ENCODE peak calls at places on chromosome 5, in five cellular contexts. One of them, this sample, is unnamed.
A peak's percentile ranks its signal among the peaks of the same experiment; 100 is the strongest.

GRCh38 chr5:1229822-1230221 is 4.6 kb downstream of the SLC6A18 start:
- DNase-seq in K562: no peak
- DNase-seq in A549: no peak
- DNase-seq in endothelial cell of umbilical vein: no peak
- DNase-seq in HepG2: no peak
- DNase-seq in this sample: no peak

GRCh38 chr5:171579162-171579561 is 159.7 kb downstream of the FGF18 start:
- DNase-seq in K562: no peak
- DNase-seq in A549: no peak
- DNase-seq in endothelial cell of umbilical vein: no peak
- DNase-seq in HepG2: no peak
- DNase-seq in this sample: no peak

GRCh38 chr5:143213231-143213850 is 190.1 kb downstream of the NR3C1 start:
- DNase-seq in K562: no peak
- DNase-seq in A549: no peak
- DNase-seq in endothelial cell of umbilical vein: no peak
- DNase-seq in HepG2: no peak
- DNase-seq in this sample: no peak

GRCh38 chr5:35151151-35151920 is 79.0 kb downstream of the PRLR start:
- DNase-seq in K562: no peak
- DNase-seq in A549: no peak
- DNase-seq in endothelial cell of umbilical vein: no peak
- DNase-seq in HepG2: no peak
- DNase-seq in this sample: no peak

GRCh38 chr5:43973318-43973717 is 370.3 kb downstream of the NNT start:
- DNase-seq in K562: no peak
- DNase-seq in A549: no peak
- DNase-seq in endothelial cell of umbilical vein: no peak
- DNase-seq in HepG2: peak; percentile 61
- DNase-seq in this sample: peak; percentile 8

GRCh38 chr5:72066658-72067057 is 40.6 kb upstream of the MAP1B start:
- DNase-seq in K562: no peak
- DNase-seq in A549: peak; percentile 65
- DNase-seq in endothelial cell of umbilical vein: no peak
- DNase-seq in HepG2: no peak
- DNase-seq in this sample: no peak

GRCh38 chr5:66356011-66356565 is 212.0 kb downstream of the SREK1 start:
- DNase-seq in K562: no peak
- DNase-seq in A549: no peak
- DNase-seq in endothelial cell of umbilical vein: no peak
- DNase-seq in HepG2: no peak
- DNase-seq in this sample: no peak

GRCh38 chr5:123099514-123100151 is 10.6 kb downstream of the PRDM6 start:
- DNase-seq in K562: no peak
- DNase-seq in A549: peak; percentile 66
- DNase-seq in endothelial cell of umbilical vein: no peak
- DNase-seq in HepG2: no peak
- DNase-seq in this sample: peak; percentile 70

DNA sequence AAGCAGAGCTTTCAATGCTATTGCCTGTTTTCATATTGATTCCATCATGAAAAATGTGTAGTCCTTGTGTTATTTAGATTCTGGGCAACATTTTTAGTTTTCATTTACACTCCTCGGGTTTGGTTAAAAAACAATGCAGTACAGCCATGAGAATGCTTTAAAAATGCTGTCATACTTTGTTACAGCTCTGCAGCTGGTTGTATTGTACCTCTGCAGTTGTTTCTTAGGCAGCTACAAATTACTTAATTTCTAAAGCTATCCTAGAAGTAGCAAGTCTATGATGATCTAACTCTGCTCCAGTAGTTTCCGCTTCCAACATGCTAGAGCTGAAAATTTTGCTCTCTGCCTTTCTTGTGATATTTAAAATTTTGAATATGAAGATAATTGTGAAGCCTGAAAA is 20.2 kb downstream of the SNX18 start:
- DNase-seq in K562: no peak
- DNase-seq in A549: no peak
- DNase-seq in endothelial cell of umbilical vein: no peak
- DNase-seq in HepG2: no peak
- DNase-seq in this sample: no peak
- TF ChIP-seq MYC in K562: no peak
- TF ChIP-seq MYC in A549: no peak
- TF ChIP-seq MYC in endothelial cell of umbilical vein: no peak
- TF ChIP-seq MYC in HepG2: no peak
- TF ChIP-seq MYC in this sample: no peak

GRCh38 chr5:181191526-181192336 is 13.3 kb downstream of the TRIM7 start:
- DNase-seq in K562: peak; percentile 84
- DNase-seq in A549: peak; percentile 65
- DNase-seq in endothelial cell of umbilical vein: peak; percentile 97
- DNase-seq in HepG2: peak; percentile 88
- DNase-seq in this sample: peak; percentile 95
- TF ChIP-seq POLR2A in K562: peak; percentile 74
- TF ChIP-seq POLR2A in A549: peak; percentile 71
- TF ChIP-seq POLR2A in endothelial cell of umbilical vein: peak; percentile 93
- TF ChIP-seq POLR2A in HepG2: peak; percentile 51
- TF ChIP-seq POLR2A in this sample: peak; percentile 72

GRCh38 chr5:108109059-108109458 is 272.8 kb downstream of the FBXL17 start:
- DNase-seq in K562: no peak
- DNase-seq in A549: no peak
- DNase-seq in endothelial cell of umbilical vein: no peak
- DNase-seq in HepG2: no peak
- DNase-seq in this sample: no peak

GRCh38 chr5:108102463-108102862 is 279.4 kb downstream of the FBXL17 start:
- DNase-seq in K562: no peak
- DNase-seq in A549: no peak
- DNase-seq in endothelial cell of umbilical vein: no peak
- DNase-seq in HepG2: peak; percentile 10
- DNase-seq in this sample: no peak

GRCh38 chr5:108101105-108101504 is 280.8 kb downstream of the FBXL17 start:
- DNase-seq in K562: no peak
- DNase-seq in A549: no peak
- DNase-seq in endothelial cell of umbilical vein: no peak
- DNase-seq in HepG2: no peak
- DNase-seq in this sample: no peak

GRCh38 chr5:108101816-108102215 is 280.1 kb downstream of the FBXL17 start:
- DNase-seq in K562: no peak
- DNase-seq in A549: no peak
- DNase-seq in endothelial cell of umbilical vein: no peak
- DNase-seq in HepG2: no peak
- DNase-seq in this sample: no peak

GRCh38 chr5:108104448-108104847 is 277.4 kb downstream of the FBXL17 start:
- DNase-seq in K562: no peak
- DNase-seq in A549: no peak
- DNase-seq in endothelial cell of umbilical vein: no peak
- DNase-seq in HepG2: no peak
- DNase-seq in this sample: no peak
- TF ChIP-seq CTCF in K562: no peak
- TF ChIP-seq CTCF in A549: no peak
- TF ChIP-seq CTCF in endothelial cell of umbilical vein: no peak
- TF ChIP-seq CTCF in HepG2: no peak
- TF ChIP-seq CTCF in this sample: no peak

DNA sequence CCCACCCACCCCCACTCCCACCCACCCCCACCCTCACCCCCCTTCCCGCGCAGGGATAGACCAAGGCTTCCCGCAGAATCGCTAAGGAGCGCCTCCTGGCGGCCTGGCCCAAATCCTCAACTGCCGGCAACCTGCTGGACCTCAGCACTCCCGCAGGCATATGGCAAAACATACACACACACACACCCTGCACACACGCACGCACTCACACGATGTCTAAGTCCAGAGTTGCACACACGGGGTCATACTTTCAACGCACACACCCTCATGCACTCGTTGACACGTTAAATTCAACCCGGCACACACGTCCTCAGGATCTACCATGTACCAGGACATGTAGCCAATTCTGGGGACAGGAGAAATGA is 1.7 kb downstream of the CPLX2 start:
- DNase-seq in K562: peak; percentile 54
- DNase-seq in A549: peak; percentile 73
- DNase-seq in endothelial cell of umbilical vein: no peak
- DNase-seq in HepG2: peak; percentile 37
- DNase-seq in this sample: peak; percentile 49
- TF ChIP-seq MYC in K562: no peak
- TF ChIP-seq MYC in A549: no peak
- TF ChIP-seq MYC in endothelial cell of umbilical vein: no peak
- TF ChIP-seq MYC in HepG2: peak; percentile 15
- TF ChIP-seq MYC in this sample: no peak

GRCh38 chr5:10747678-10748622 is 13.1 kb downstream of the DAP start:
- DNase-seq in K562: no peak
- DNase-seq in A549: no peak
- DNase-seq in endothelial cell of umbilical vein: no peak
- DNase-seq in HepG2: peak; percentile 40
- DNase-seq in this sample: no peak
- TF ChIP-seq POLR2A in K562: no peak
- TF ChIP-seq POLR2A in A549: no peak
- TF ChIP-seq POLR2A in endothelial cell of umbilical vein: no peak
- TF ChIP-seq POLR2A in HepG2: no peak
- TF ChIP-seq POLR2A in this sample: no peak

DNA sequence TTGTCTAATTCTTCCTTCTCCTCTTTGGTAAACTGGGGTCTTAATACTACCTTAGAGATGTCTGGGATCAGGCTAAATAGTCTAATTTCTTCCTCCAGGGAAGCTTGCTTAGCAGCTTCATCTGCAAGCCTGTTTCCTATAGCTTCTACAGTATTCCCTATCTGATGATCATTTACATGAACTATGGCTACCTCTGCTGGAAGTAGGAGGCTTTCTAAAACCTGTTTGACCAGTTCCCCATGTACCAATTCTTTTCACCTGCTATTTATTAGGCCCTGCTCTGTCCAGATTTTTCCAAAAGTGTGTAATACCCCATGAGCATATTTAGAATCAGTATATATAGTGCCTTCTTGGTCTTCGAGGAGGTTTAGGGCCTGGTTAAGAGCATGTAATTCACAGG is 619.8 kb downstream of the HINT1 start:
- DNase-seq in K562: no peak
- DNase-seq in A549: no peak
- DNase-seq in endothelial cell of umbilical vein: no peak
- DNase-seq in HepG2: no peak
- DNase-seq in this sample: no peak
- TF ChIP-seq CTCF in K562: no peak
- TF ChIP-seq CTCF in A549: peak; percentile 10
- TF ChIP-seq CTCF in endothelial cell of umbilical vein: no peak
- TF ChIP-seq CTCF in HepG2: peak; percentile 32
- TF ChIP-seq CTCF in this sample: no peak

GRCh38 chr5:133372306-133373008 is 239.9 kb downstream of the FSTL4 start:
- DNase-seq in K562: no peak
- DNase-seq in A549: no peak
- DNase-seq in endothelial cell of umbilical vein: no peak
- DNase-seq in HepG2: no peak
- DNase-seq in this sample: no peak

GRCh38 chr5:133370281-133370890 is 242.0 kb downstream of the FSTL4 start:
- DNase-seq in K562: no peak
- DNase-seq in A549: no peak
- DNase-seq in endothelial cell of umbilical vein: no peak
- DNase-seq in HepG2: no peak
- DNase-seq in this sample: no peak

GRCh38 chr5:133371371-133372155 is 240.8 kb downstream of the FSTL4 start:
- DNase-seq in K562: no peak
- DNase-seq in A549: no peak
- DNase-seq in endothelial cell of umbilical vein: no peak
- DNase-seq in HepG2: no peak
- DNase-seq in this sample: no peak

GRCh38 chr5:133370904-133371303 is 241.4 kb downstream of the FSTL4 start:
- DNase-seq in K562: no peak
- DNase-seq in A549: no peak
- DNase-seq in endothelial cell of umbilical vein: no peak
- DNase-seq in HepG2: no peak
- DNase-seq in this sample: no peak

DNA sequence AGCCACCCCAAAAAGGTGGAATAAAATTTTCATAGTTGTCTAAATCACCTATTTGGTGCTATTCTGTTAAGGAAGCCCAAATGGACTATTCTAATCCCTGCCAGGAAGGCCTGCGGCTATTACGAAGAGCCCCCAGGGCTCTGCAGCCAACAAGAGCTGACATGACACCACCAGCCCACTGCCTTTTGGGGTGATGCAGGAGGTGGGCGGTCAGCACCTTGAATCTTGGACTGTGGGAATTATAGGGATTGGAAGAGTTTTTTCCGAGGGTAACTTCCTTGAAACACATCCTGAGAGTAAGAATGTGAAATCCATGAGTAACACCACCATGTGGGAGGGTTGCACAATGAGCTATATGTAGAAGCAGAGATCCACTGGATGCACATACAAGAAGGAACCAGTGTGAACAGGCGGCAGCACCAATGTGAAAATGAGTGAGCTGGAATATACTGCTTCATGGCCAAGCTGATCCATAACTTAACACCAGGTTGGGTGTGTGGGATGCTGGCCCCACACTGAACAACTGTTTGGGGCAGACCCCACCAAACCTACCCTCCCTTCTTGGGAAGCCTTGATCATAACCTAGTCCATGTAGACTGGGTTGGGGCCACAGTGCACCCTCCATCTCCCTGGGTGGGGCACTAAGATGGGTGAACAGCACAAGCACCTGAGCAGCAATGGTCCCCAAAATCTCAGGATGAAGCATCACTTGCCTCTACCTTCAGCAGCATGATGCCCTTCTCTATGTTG is 239.0 kb downstream of the FSTL4 start:
- DNase-seq in K562: no peak
- DNase-seq in A549: peak; percentile 12
- DNase-seq in endothelial cell of umbilical vein: no peak
- DNase-seq in HepG2: no peak
- DNase-seq in this sample: no peak
- TF ChIP-seq MYC in K562: no peak
- TF ChIP-seq MYC in A549: no peak
- TF ChIP-seq MYC in endothelial cell of umbilical vein: no peak
- TF ChIP-seq MYC in HepG2: no peak
- TF ChIP-seq MYC in this sample: no peak

GRCh38 chr5:149380466-149381121 is 1.5 kb upstream of the IL17B start:
- DNase-seq in K562: no peak
- DNase-seq in A549: no peak
- DNase-seq in endothelial cell of umbilical vein: no peak
- DNase-seq in HepG2: peak; percentile 74
- DNase-seq in this sample: no peak
- TF ChIP-seq POLR2A in K562: no peak
- TF ChIP-seq POLR2A in A549: no peak
- TF ChIP-seq POLR2A in endothelial cell of umbilical vein: no peak
- TF ChIP-seq POLR2A in HepG2: peak; percentile 26
- TF ChIP-seq POLR2A in this sample: no peak